ENCODE peak calls at places on chromosomes 5 and 9, in five cellular contexts. G is uterus, D is transverse colon, C is gastrocnemius medialis, H is stomach. L is an unnamed sample.

GRCh38 chr9:38153910-38154291 is 84.9 kb upstream of the SHB start:
- DNase-seq in G (no peak), D (no peak), C (no peak), H (no peak), L (no peak)

GRCh38 chr9:132776268-132776667 is 101.8 kb downstream of the AK8 start:
- DNase-seq in G (no peak), D (no peak), C (no peak), H (no peak), L (no peak)

GRCh38 chr9:95035846-95036245 is 281.7 kb downstream of the FANCC start:
- DNase-seq in G (no peak), D (no peak), C (no peak), H (no peak), L (no peak)

GRCh38 chr5:171418316-171418981 is 998 bp upstream of the FGF18 start:
- DNase-seq in G (peak), D (peak), C (peak), H (peak), L (peak)

GRCh38 chr9:109401169-109401989 is 80.5 kb upstream of the EPB41L4B start:
- DNase-seq in G (no peak), D (peak), C (no peak), H (peak), L (no peak)

GRCh38 chr5:102223542-102224444 is 72.3 kb downstream of the SLCO4C1 start:
- DNase-seq in G (no peak), D (no peak), C (no peak), H (no peak), L (no peak)

GRCh38 chr9:105497704-105498103 is 49.9 kb downstream of the FSD1L start:
- DNase-seq in G (no peak), D (no peak), C (no peak), H (no peak), L (no peak)

GRCh38 chr5:53067641-53068040 is 41.9 kb downstream of the MOCS2 start:
- DNase-seq in G (no peak), D (no peak), C (no peak), H (no peak), L (no peak)

GRCh38 chr5:180593446-180594206 is 2.3 kb upstream of the SCGB3A1 start:
- DNase-seq in G (no peak), D (no peak), C (no peak), H (peak), L (no peak)

GRCh38 chr5:158928405-158928804 is 171.3 kb downstream of the EBF1 start:
- DNase-seq in G (no peak), D (no peak), C (no peak), H (no peak), L (no peak)

GRCh38 chr5:38556599-38557308 is at the start of gene LIFR:
- DNase-seq in G (peak), D (peak), C (peak), H (peak), L (peak)

GRCh38 chr9:136512651-136513066 is 29.8 kb upstream of the SEC16A start:
- DNase-seq in G (no peak), D (no peak), C (no peak), H (no peak), L (no peak)

GRCh38 chr5:34674226-34674625 is 18.1 kb downstream of the RAI14 start:
- DNase-seq in G (no peak), D (no peak), C (no peak), H (no peak), L (no peak)

GRCh38 chr9:93183663-93184438 is at the start of gene WNK2:
- DNase-seq in G (peak), D (peak), C (no peak), H (peak), L (peak)

GRCh38 chr5:58246521-58246944 is 213.4 kb downstream of the PLK2 start:
- DNase-seq in G (no peak), D (no peak), C (no peak), H (no peak), L (no peak)

GRCh38 chr5:61569353-61569752 is 237.3 kb downstream of the ZSWIM6 start:
- DNase-seq in G (no peak), D (no peak), C (no peak), H (no peak), L (peak)

GRCh38 chr5:9058666-9059065 is 487.2 kb downstream of the SEMA5A start:
- DNase-seq in G (no peak), D (no peak), C (no peak), H (no peak), L (no peak)

GRCh38 chr9:113931140-113931539 is 55.0 kb downstream of the ZNF618 start:
- DNase-seq in G (no peak), D (no peak), C (no peak), H (no peak), L (no peak)

GRCh38 chr5:177370488-177371119 is 12.9 kb downstream of the RGS14 start:
- DNase-seq in G (peak), D (peak), C (peak), H (peak), L (peak)

GRCh38 chr9:26175264-26175663 is 497.0 kb upstream of the TUSC1 start:
- DNase-seq in G (no peak), D (no peak), C (no peak), H (no peak), L (no peak)

GRCh38 chr5:775960-776861 is 8.3 kb downstream of the ZDHHC11B start:
- DNase-seq in G (no peak), D (no peak), C (no peak), H (no peak), L (peak)

GRCh38 chr5:122152266-122152900 is 23.0 kb downstream of the ZNF474 start:
- DNase-seq in G (no peak), D (no peak), C (no peak), H (no peak), L (no peak)

GRCh38 chr5:10354048-10354872 is 765 bp downstream of the MARCHF6 start:
- DNase-seq in G (peak), D (peak), C (peak), H (peak), L (peak)

GRCh38 chr5:44809956-44810276 is 1.2 kb downstream of the MRPS30 start:
- DNase-seq in G (no peak), D (no peak), C (no peak), H (no peak), L (no peak)

GRCh38 chr5:160030631-160031377 is 21.9 kb downstream of the TTC1 start:
- DNase-seq in G (no peak), D (no peak), C (no peak), H (no peak), L (no peak)

GRCh38 chr5:31663519-31663918 is 24.6 kb downstream of the PDZD2 start:
- DNase-seq in G (no peak), D (no peak), C (peak), H (no peak), L (peak)

GRCh38 chr5:178350361-178351220 is 118.0 kb upstream of the PHYKPL start:
- DNase-seq in G (no peak), D (no peak), C (no peak), H (no peak), L (no peak)

DNA sequence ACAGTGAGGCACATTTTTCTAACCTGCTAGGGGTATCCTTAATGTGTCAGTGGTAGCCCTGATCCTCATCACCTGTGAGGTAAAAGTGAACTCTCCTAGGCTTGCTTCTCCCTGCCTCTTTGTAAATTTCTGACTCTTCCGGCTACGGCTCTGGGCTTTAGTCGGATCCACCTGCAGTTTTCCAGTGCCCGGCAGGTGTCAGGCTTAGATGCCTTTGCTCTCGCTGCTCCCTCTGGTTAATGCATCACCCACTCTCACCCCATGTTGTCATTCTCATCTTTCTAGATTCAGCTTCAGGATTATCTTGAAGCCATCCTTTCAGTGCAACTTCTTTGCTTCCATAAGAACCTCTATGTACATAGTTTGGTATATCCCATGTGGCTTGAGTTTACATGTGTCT is 3.6 kb downstream of the CEP78 start:
- DNase-seq in G (no peak), D (peak), C (no peak), H (peak), L (no peak)
- TF ChIP-seq POLR2A in G (no peak), D (no peak), C (no peak), H (no peak), L (no peak)

DNA sequence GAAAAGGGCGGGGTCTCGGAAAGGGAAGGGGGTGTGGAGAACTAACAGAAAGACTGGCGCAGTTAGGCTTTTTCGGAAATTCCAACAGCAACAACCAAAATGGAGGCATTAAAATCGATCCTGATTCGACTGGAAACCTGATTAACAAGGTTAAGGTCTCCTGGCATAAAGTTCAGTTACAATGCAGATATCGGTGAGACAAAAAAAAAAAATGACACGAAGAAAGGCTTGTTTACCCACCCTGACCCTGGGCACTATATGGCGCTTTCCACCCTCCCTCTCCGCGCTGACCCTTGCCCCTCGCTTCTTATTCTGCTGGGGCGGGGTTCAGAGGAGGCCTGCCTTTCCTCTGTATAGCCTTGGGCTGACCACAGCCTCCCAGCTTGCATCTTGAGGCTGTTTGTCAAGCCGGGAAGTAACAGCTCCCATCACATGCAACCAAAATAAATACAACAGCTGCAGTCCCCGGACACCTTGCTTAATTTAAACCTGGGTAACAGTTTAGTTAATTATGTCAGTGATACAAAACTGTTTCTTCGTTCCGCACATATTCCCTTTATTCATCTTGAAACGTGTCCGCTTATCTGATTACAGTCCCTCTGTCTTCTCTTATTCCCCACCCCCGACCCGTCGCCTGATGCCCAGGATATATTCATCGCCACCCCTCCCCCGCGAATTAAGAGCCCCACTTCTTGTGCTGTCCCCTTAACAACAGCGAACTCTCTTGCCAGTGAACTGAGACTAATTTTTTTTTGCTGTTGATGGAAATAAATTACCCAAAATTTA is 808 bp upstream of the PJA2 start:
- DNase-seq in G (peak), D (peak), C (peak), H (peak), L (peak)
- TF ChIP-seq POLR2A in G (peak), D (peak), C (peak), H (no peak), L (peak)

GRCh38 chr5:144170276-144171024 is at the start of the genes KCTD16 and YIPF5:
- DNase-seq in G (peak), D (peak), C (peak), H (peak), L (peak)
- TF ChIP-seq POLR2A in G (peak), D (peak), C (peak), H (no peak), L (peak)

GRCh38 chr5:133421806-133422205 is 190.5 kb downstream of the FSTL4 start:
- DNase-seq in G (no peak), D (no peak), C (no peak), H (no peak), L (no peak)

GRCh38 chr5:133420440-133421301 is 191.7 kb downstream of the FSTL4 start:
- DNase-seq in G (no peak), D (no peak), C (no peak), H (no peak), L (no peak)

GRCh38 chr5:133423031-133423617 is 189.2 kb downstream of the FSTL4 start:
- DNase-seq in G (no peak), D (no peak), C (no peak), H (no peak), L (no peak)

GRCh38 chr5:133423618-133424282 is 188.6 kb downstream of the FSTL4 start:
- DNase-seq in G (peak), D (peak), C (peak), H (peak), L (peak)

GRCh38 chr5:133421394-133421793 is 190.9 kb downstream of the FSTL4 start:
- DNase-seq in G (no peak), D (no peak), C (no peak), H (no peak), L (no peak)
- TF ChIP-seq POLR2A in G (no peak), D (no peak), C (no peak), H (no peak), L (no peak)

GRCh38 chr5:134436523-134437339 is 25.1 kb upstream of the CDKN2AIPNL start:
- DNase-seq in G (peak), D (peak), C (peak), H (peak), L (peak)
- TF ChIP-seq POLR2A in G (no peak), D (peak), C (peak), H (no peak), L (no peak)

GRCh38 chr5:134648425-134649162 is at the start of gene SEC24A:
- DNase-seq in G (peak), D (peak), C (peak), H (peak), L (peak)
- TF ChIP-seq POLR2A in G (peak), D (peak), C (peak), H (no peak), L (no peak)

GRCh38 chr5:168557389-168557788 is 21.8 kb downstream of the PANK3 start:
- DNase-seq in G (no peak), D (no peak), C (no peak), H (no peak), L (no peak)

GRCh38 chr5:168562274-168562673 is 16.9 kb downstream of the PANK3 start:
- DNase-seq in G (no peak), D (no peak), C (no peak), H (no peak), L (no peak)
- TF ChIP-seq POLR2A in G (no peak), D (no peak), C (no peak), H (no peak), L (no peak)

GRCh38 chr9:35646583-35647265 is 4.0 kb downstream of the SIT1 start:
- DNase-seq in G (peak), D (peak), C (peak), H (peak), L (peak)
- TF ChIP-seq POLR2A in G (peak), D (peak), C (peak), H (peak), L (peak)